ENCODE peak calls at places on chromosomes 11 and 22, in five cellular contexts. K is activated CD8-positive, alpha-beta memory T cell treated with anti-CD3 and anti-CD28 coated beads, Interleukin-2, amount 10 ng/mL, durations not matched to agents 7 days and 5 days; Q is naive thymus-derived CD8-positive, alpha-beta T cell; A is EH; I is activated CD4-positive, alpha-beta T cell treated with anti-CD3 and anti-CD28 coated beads, Interleukin-2, amount 50 U/mL, for 24 hours. F is an unnamed sample.

GRCh38 chr11:65470433-65470832 is 28.4 kb upstream of the MALAT1 start:
- DNase-seq in I (no peak), A (peak), Q (no peak), K (no peak), F (peak)

GRCh38 chr11:3942160-3942955 is 86.9 kb downstream of the STIM1 start:
- DNase-seq in K (peak), I (no peak), Q (peak), A (no peak), F (no peak)

GRCh38 chr11:18171377-18172000 is 1.1 kb upstream of the MRGPRX4 start:
- DNase-seq in I (no peak), A (peak), Q (no peak), K (no peak), F (peak)

GRCh38 chr11:78742430-78742829 is 167.8 kb upstream of the NARS2 start:
- DNase-seq in A (no peak), Q (no peak), I (no peak), K (no peak), F (peak)

GRCh38 chr22:31980628-31981027 is 36.3 kb downstream of the YWHAH start:
- DNase-seq in Q (no peak), I (no peak), A (no peak), K (no peak), F (no peak)

GRCh38 chr11:19326499-19326898 is 85.8 kb upstream of the E2F8 start:
- DNase-seq in K (no peak), Q (no peak), A (peak), I (no peak), F (peak)

GRCh38 chr11:59659981-59660380 is 8.9 kb downstream of the PATL1 start:
- DNase-seq in Q (no peak), A (peak), I (no peak), K (no peak), F (no peak)

GRCh38 chr11:111586305-111586915 is 15.8 kb upstream of the SIK2 start:
- DNase-seq in A (peak), I (no peak), Q (peak), K (peak), F (peak)

GRCh38 chr11:18727499-18728236 is 1.7 kb upstream of the IGSF22 start:
- DNase-seq in A (peak), Q (peak), I (no peak), K (peak), F (peak)

GRCh38 chr11:106076421-106076922 is 675 bp downstream of the KBTBD3 start:
- DNase-seq in A (no peak), K (peak), I (no peak), Q (no peak), F (no peak)

GRCh38 chr22:20111045-20111688 is 4.7 kb upstream of the RANBP1 start:
- DNase-seq in I (no peak), Q (no peak), A (peak), K (peak), F (peak)

F was measured in fibroblast of mammary gland.